ENCODE peak calls at places on chromosomes 16 and 17, in ten cellular contexts. P, W, M, Q, X, L, B, Z, A and N are unnamed samples.

GRCh38 chr17:43416998-43417891 is 18.5 kb downstream of the ARL4D start:
- DNase-seq in P (peak), W (peak), M (peak), Q (peak), X (peak), L (peak), B (no peak), Z (peak), A (no peak), N (peak)

GRCh38 chr17:38330941-38331411 is 12.8 kb downstream of the GPR179 start:
- DNase-seq in P (no peak), W (no peak), M (no peak), Q (no peak), X (no peak), L (peak), B (no peak), Z (no peak), A (no peak), N (no peak)

GRCh38 chr16:57462209-57462977 is at the start of gene POLR2C:
- DNase-seq in P (peak), W (peak), M (peak), Q (peak), X (peak), L (peak), B (no peak), Z (peak), A (peak), N (peak)

GRCh38 chr16:17470871-17471744 is at the start of gene XYLT1:
- DNase-seq in P (peak), W (peak), M (peak), Q (peak), X (peak), L (peak), B (peak), Z (peak), A (peak), N (peak)

GRCh38 chr16:55539488-55539887 is 27.0 kb upstream of the CAPNS2 start:
- DNase-seq in P (no peak), W (no peak), M (no peak), Q (no peak), X (no peak), L (no peak), B (no peak), Z (no peak), A (no peak), N (no peak)

GRCh38 chr17:62162898-62163297 is 97.8 kb upstream of the MED13 start:
- DNase-seq in P (no peak), W (no peak), M (no peak), Q (no peak), X (no peak), L (no peak), B (no peak), Z (no peak), A (no peak), N (no peak)

GRCh38 chr17:72182256-72182890 is 61.6 kb downstream of the SOX9 start:
- DNase-seq in P (no peak), W (no peak), M (no peak), Q (no peak), X (peak), L (peak), B (no peak), Z (no peak), A (no peak), N (no peak)

GRCh38 chr17:79537686-79538085 is 73.2 kb downstream of the RBFOX3 start:
- DNase-seq in P (no peak), W (no peak), M (no peak), Q (no peak), X (no peak), L (no peak), B (no peak), Z (no peak), A (no peak), N (no peak)

GRCh38 chr16:87210949-87211348 is 106.2 kb downstream of the C16orf95 start:
- DNase-seq in P (no peak), W (no peak), M (no peak), Q (no peak), X (peak), L (no peak), B (no peak), Z (no peak), A (no peak), N (no peak)

GRCh38 chr17:77409282-77410161 is 268.8 kb downstream of the SEC14L1 start:
- DNase-seq in P (peak), W (peak), M (peak), Q (peak), X (no peak), L (peak), B (peak), Z (peak), A (peak), N (no peak)

GRCh38 chr16:22848451-22848850 is 34.5 kb downstream of the HS3ST2 start:
- DNase-seq in P (no peak), W (no peak), M (no peak), Q (no peak), X (no peak), L (no peak), B (no peak), Z (no peak), A (no peak), N (no peak)

GRCh38 chr17:34024303-34025178 is 230.5 kb upstream of the CCL2 start:
- DNase-seq in P (no peak), W (no peak), M (no peak), Q (no peak), X (no peak), L (no peak), B (no peak), Z (no peak), A (no peak), N (no peak)

GRCh38 chr16:71917900-71918299 is 22.6 kb downstream of the IST1 start:
- DNase-seq in P (no peak), W (no peak), M (no peak), Q (no peak), X (no peak), L (no peak), B (no peak), Z (no peak), A (no peak), N (no peak)

GRCh38 chr16:49890876-49891275 is 35.0 kb upstream of the ZNF423 start:
- DNase-seq in P (no peak), W (no peak), M (no peak), Q (no peak), X (no peak), L (no peak), B (no peak), Z (no peak), A (peak), N (no peak)

GRCh38 chr17:79985951-79986391 is 49.7 kb downstream of the TBC1D16 start:
- DNase-seq in P (no peak), W (no peak), M (no peak), Q (no peak), X (no peak), L (no peak), B (no peak), Z (no peak), A (no peak), N (no peak)

GRCh38 chr17:18258356-18259038 is at the start of gene FLII:
- DNase-seq in P (no peak), W (peak), M (peak), Q (peak), X (peak), L (peak), B (no peak), Z (no peak), A (peak), N (peak)

GRCh38 chr17:66187718-66188117 is 4.2 kb downstream of the CEP112 start:
- DNase-seq in P (no peak), W (no peak), M (no peak), Q (no peak), X (no peak), L (no peak), B (no peak), Z (no peak), A (no peak), N (no peak)

GRCh38 chr17:4908711-4909496 is 6.0 kb upstream of the CHRNE start:
- DNase-seq in P (peak), W (peak), M (peak), Q (peak), X (peak), L (peak), B (peak), Z (peak), A (peak), N (peak)

GRCh38 chr17:32625971-32626370 is 139.2 kb downstream of the CDK5R1 start:
- DNase-seq in P (no peak), W (no peak), M (no peak), Q (no peak), X (no peak), L (peak), B (no peak), Z (no peak), A (no peak), N (no peak)

GRCh38 chr16:21663889-21664647 is at the start of gene OTOA:
- DNase-seq in P (no peak), W (no peak), M (peak), Q (no peak), X (no peak), L (no peak), B (no peak), Z (no peak), A (no peak), N (no peak)

GRCh38 chr17:43308999-43309398 is 75.2 kb upstream of the RNU2-1 start:
- DNase-seq in P (no peak), W (no peak), M (peak), Q (no peak), X (no peak), L (no peak), B (no peak), Z (no peak), A (no peak), N (no peak)

GRCh38 chr17:50950002-50950877 is 84.1 kb upstream of the TOB1 start:
- DNase-seq in P (peak), W (peak), M (peak), Q (peak), X (peak), L (peak), B (peak), Z (peak), A (peak), N (peak)
- H3K4me3 ChIP-seq in P (no peak), W (peak), M (no peak), Q (no peak), X (peak), L (no peak), B (no peak), Z (peak), A (no peak), N (no peak)

DNA sequence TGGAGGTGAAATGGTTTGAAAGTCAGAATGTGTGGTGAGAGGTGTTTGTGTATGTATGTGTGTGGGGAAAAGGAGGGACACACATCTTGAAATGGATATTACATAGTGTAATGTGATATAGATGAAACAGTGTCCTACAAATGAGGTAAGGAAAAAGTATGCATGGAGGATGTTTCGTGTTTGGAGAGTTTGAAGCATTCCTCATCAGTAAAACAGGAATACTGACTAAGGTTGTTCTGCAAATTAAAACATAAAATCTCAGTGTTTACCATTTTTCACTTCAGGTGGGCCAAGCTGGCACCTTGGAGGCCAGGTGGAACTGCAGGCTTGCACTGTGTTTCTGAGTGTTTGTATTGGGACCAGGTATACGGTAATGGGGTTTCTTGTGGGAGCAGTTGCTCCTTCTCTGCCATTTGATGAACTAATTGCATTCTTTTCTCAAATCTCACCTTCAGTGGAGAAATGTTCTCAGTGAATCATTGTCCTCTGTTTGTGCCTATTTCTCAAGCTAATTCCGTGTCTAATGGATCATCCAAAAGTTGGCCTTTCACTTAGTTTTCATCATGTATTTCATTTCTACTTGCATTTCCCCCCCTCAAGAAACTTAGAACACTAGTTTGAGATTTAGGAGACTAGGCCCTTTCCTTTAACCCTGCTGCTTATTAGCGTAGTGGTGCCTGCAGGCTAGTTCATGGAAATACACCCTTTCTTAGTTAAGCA is 8.2 kb upstream of the TBKBP1 start:
- DNase-seq in P (no peak), W (no peak), M (no peak), Q (no peak), X (no peak), L (no peak), B (no peak), Z (no peak), A (no peak), N (no peak)
- H3K27ac ChIP-seq in P (no peak), W (peak), M (no peak), Q (no peak), X (no peak), L (peak), B (no peak), Z (no peak), A (no peak), N (no peak)

GRCh38 chr16:53528797-53529196 is 25.8 kb upstream of the AKTIP start:
- DNase-seq in P (no peak), W (no peak), M (no peak), Q (no peak), X (no peak), L (no peak), B (no peak), Z (no peak), A (no peak), N (no peak)
- TF ChIP-seq CTCF in P (no peak), W (no peak), M (no peak), Q (no peak), X (no peak), L (no peak), B (no peak), Z (no peak), A (no peak), N (no peak)

DNA sequence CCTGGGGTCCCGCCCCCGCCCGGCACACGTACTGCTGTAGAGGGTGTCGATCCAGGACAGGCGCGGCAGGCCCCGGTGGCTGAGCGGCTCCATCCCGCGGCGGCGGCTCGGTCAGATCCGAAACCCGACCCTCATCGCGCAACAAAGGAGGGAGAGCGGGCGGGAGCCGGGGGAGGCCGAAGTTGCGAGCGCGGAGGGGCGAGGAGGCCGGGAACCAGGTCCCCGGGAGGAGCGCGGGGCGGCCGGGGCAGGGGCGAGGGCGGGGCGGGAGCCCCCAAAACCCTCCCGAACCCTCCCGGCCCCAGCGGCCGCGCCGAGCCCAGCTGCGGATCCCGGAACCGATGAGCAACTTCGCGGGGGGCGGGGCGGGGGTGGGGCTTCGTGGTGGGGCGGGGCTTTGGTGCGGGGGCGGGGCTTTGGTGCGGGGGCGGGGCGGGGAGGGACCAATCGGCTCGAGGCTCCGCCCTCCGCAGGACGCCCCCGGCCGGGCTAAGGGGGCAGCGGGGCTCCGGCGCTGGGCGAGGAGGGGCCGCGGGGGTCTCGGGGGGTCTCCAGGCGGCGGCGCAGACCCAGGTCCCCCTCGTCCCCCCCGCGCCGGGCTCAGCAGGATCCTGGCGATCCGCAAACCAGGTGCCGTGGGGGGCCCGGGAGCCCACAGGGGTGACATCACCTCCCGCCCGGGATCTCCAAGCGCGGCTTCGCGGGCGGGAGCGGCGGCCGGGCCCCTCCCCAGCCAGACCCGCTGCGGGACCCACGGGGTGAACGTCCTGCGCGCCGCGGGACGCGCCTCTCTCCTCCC is at the start of gene ABR:
- DNase-seq in P (no peak), W (peak), M (peak), Q (peak), X (no peak), L (peak), B (no peak), Z (no peak), A (peak), N (no peak)
- H3K4me3 ChIP-seq in P (peak), W (peak), M (peak), Q (peak), X (peak), L (peak), B (peak), Z (peak), A (peak), N (peak)

GRCh38 chr16:853306-853705 is 52.8 kb upstream of the GNG13 start:
- DNase-seq in P (no peak), W (no peak), M (no peak), Q (no peak), X (no peak), L (no peak), B (no peak), Z (no peak), A (no peak), N (no peak)
- H3K27ac ChIP-seq in P (no peak), W (no peak), M (no peak), Q (no peak), X (no peak), L (no peak), B (no peak), Z (no peak), A (no peak), N (no peak)